ENCODE peak calls at places on chromosomes 13 and 19, in six cellular contexts. One of them, this sample, is unnamed.

GRCh38 chr13:39788097-39788496 is 132.6 kb downstream of the COG6 start:
- DNase-seq in lower leg skin: no peak
- DNase-seq in CD8-positive, alpha-beta T cell: no peak
- DNase-seq in stimulated activated CD8-positive, alpha-beta memory T cell treated with anti-CD3 and anti-CD28 coated beads, Interleukin-7, amount 100 ng/mL, for 4 hours: no peak
- DNase-seq in CD4-positive, alpha-beta T cell: no peak
- DNase-seq in CD8-positive, alpha-beta memory T cell: no peak
- DNase-seq in this sample: no peak

GRCh38 chr19:29672933-29673336 is 7.7 kb downstream of the PLEKHF1 start:
- DNase-seq in lower leg skin: peak
- DNase-seq in CD8-positive, alpha-beta T cell: peak
- DNase-seq in stimulated activated CD8-positive, alpha-beta memory T cell treated with anti-CD3 and anti-CD28 coated beads, Interleukin-7, amount 100 ng/mL, for 4 hours: peak
- DNase-seq in CD4-positive, alpha-beta T cell: peak
- DNase-seq in CD8-positive, alpha-beta memory T cell: peak
- DNase-seq in this sample: no peak

GRCh38 chr13:21696865-21697448 is 26.1 kb downstream of the FGF9 start:
- DNase-seq in lower leg skin: no peak
- DNase-seq in CD8-positive, alpha-beta T cell: no peak
- DNase-seq in stimulated activated CD8-positive, alpha-beta memory T cell treated with anti-CD3 and anti-CD28 coated beads, Interleukin-7, amount 100 ng/mL, for 4 hours: no peak
- DNase-seq in CD4-positive, alpha-beta T cell: no peak
- DNase-seq in CD8-positive, alpha-beta memory T cell: no peak
- DNase-seq in this sample: no peak

GRCh38 chr13:97234742-97235141 is 12.6 kb downstream of the MBNL2 start:
- DNase-seq in lower leg skin: no peak
- DNase-seq in CD8-positive, alpha-beta T cell: no peak
- DNase-seq in stimulated activated CD8-positive, alpha-beta memory T cell treated with anti-CD3 and anti-CD28 coated beads, Interleukin-7, amount 100 ng/mL, for 4 hours: no peak
- DNase-seq in CD4-positive, alpha-beta T cell: no peak
- DNase-seq in CD8-positive, alpha-beta memory T cell: no peak
- DNase-seq in this sample: no peak

GRCh38 chr19:15479391-15480345 is at the start of gene PGLYRP2:
- DNase-seq in lower leg skin: no peak
- DNase-seq in CD8-positive, alpha-beta T cell: no peak
- DNase-seq in stimulated activated CD8-positive, alpha-beta memory T cell treated with anti-CD3 and anti-CD28 coated beads, Interleukin-7, amount 100 ng/mL, for 4 hours: no peak
- DNase-seq in CD4-positive, alpha-beta T cell: no peak
- DNase-seq in CD8-positive, alpha-beta memory T cell: no peak
- DNase-seq in this sample: no peak

GRCh38 chr19:37594982-37595382 is 306 bp downstream of the ZNF540 start:
- DNase-seq in lower leg skin: peak
- DNase-seq in CD8-positive, alpha-beta T cell: no peak
- DNase-seq in stimulated activated CD8-positive, alpha-beta memory T cell treated with anti-CD3 and anti-CD28 coated beads, Interleukin-7, amount 100 ng/mL, for 4 hours: peak
- DNase-seq in CD4-positive, alpha-beta T cell: peak
- DNase-seq in CD8-positive, alpha-beta memory T cell: peak
- DNase-seq in this sample: peak

GRCh38 chr13:19959141-19959830 is 759 bp downstream of the ZMYM2 start:
- DNase-seq in lower leg skin: peak
- DNase-seq in CD8-positive, alpha-beta T cell: peak
- DNase-seq in stimulated activated CD8-positive, alpha-beta memory T cell treated with anti-CD3 and anti-CD28 coated beads, Interleukin-7, amount 100 ng/mL, for 4 hours: peak
- DNase-seq in CD4-positive, alpha-beta T cell: peak
- DNase-seq in CD8-positive, alpha-beta memory T cell: peak
- DNase-seq in this sample: peak

GRCh38 chr13:63377986-63378385 is 1962.3 kb upstream of the PCDH20 start:
- DNase-seq in lower leg skin: no peak
- DNase-seq in CD8-positive, alpha-beta T cell: no peak
- DNase-seq in stimulated activated CD8-positive, alpha-beta memory T cell treated with anti-CD3 and anti-CD28 coated beads, Interleukin-7, amount 100 ng/mL, for 4 hours: no peak
- DNase-seq in CD4-positive, alpha-beta T cell: no peak
- DNase-seq in CD8-positive, alpha-beta memory T cell: no peak
- DNase-seq in this sample: no peak

This sample was measured in EL.